ENCODE peak calls at places on chromosomes 13 and 19, in six cellular contexts. T is stimulated activated CD8-positive, alpha-beta memory T cell treated with anti-CD3 and anti-CD28 coated beads, Interleukin-7, amount 100 ng/mL, for 1 hour; S is memory B cell; K is NCI-H187 treated with DMSO at 0.1 percent for 48 hours; U is M059J; Y is dermis microvascular lymphatic vessel endothelial cell. O is an unnamed sample.

GRCh38 chr13:111401755-111402154 is 81.3 kb downstream of the TEX29 start:
- DNase-seq in T (no peak), S (no peak), K (no peak), U (no peak), Y (no peak), O (no peak)

GRCh38 chr13:76331948-76332712 is 554.1 kb downstream of the KCTD12 start:
- DNase-seq in T (no peak), S (no peak), K (no peak), U (no peak), Y (peak), O (no peak)

GRCh38 chr13:111904701-111905608 is 162.0 kb upstream of the SOX1 start:
- DNase-seq in T (no peak), S (no peak), K (no peak), U (no peak), Y (no peak), O (no peak)

GRCh38 chr19:30584121-30584520 is 211.9 kb downstream of the ZNF536 start:
- DNase-seq in T (no peak), S (no peak), K (no peak), U (no peak), Y (no peak), O (no peak)

GRCh38 chr19:38455031-38455430 is 21.5 kb downstream of the RYR1 start:
- DNase-seq in T (no peak), S (no peak), K (no peak), U (peak), Y (peak), O (no peak)

GRCh38 chr13:37457594-37457993 is 141.0 kb downstream of the POSTN start:
- DNase-seq in T (no peak), S (no peak), K (no peak), U (no peak), Y (no peak), O (no peak)

GRCh38 chr19:47613165-47614146 is 4.5 kb downstream of the BICRA start:
- DNase-seq in T (no peak), S (no peak), K (no peak), U (peak), Y (peak), O (no peak)

GRCh38 chr19:47296036-47296435 is 13.6 kb upstream of the C5AR1 start:
- DNase-seq in T (peak), S (peak), K (peak), U (peak), Y (peak), O (peak)

GRCh38 chr13:46953331-46953730 is 56.5 kb upstream of the HTR2A start:
- DNase-seq in T (no peak), S (no peak), K (no peak), U (no peak), Y (no peak), O (no peak)

GRCh38 chr19:54073829-54074228 is 7.3 kb downstream of the TARM1 start:
- DNase-seq in T (no peak), S (no peak), K (no peak), U (no peak), Y (no peak), O (no peak)

GRCh38 chr13:26882731-26883130 is 122.1 kb upstream of the GPR12 start:
- DNase-seq in T (no peak), S (no peak), K (no peak), U (no peak), Y (no peak), O (no peak)

GRCh38 chr19:49468746-49469447 is 5.1 kb upstream of the FLT3LG start:
- DNase-seq in T (peak), S (peak), K (peak), U (peak), Y (no peak), O (peak)

GRCh38 chr13:99992912-99993311 is 11.3 kb downstream of the ZIC2 start:
- DNase-seq in T (no peak), S (no peak), K (no peak), U (no peak), Y (no peak), O (no peak)

GRCh38 chr19:34500656-34501120 is 19.1 kb downstream of the WTIP start:
- DNase-seq in T (no peak), S (peak), K (no peak), U (no peak), Y (no peak), O (no peak)